ENCODE peak calls at places on chromosomes 11 and 22, in eight cellular contexts. One of them, this sample, is unnamed.

GRCh38 chr11:91104237-91104636 is 881.4 kb upstream of the CHORDC1 start:
- DNase-seq in cardiac muscle cell: no peak
- DNase-seq in Peyer's patch: no peak
- DNase-seq in lung: no peak
- DNase-seq in spleen: no peak
- DNase-seq in fibroblast of lung: peak
- DNase-seq in left ventricle myocardium inferior: no peak
- DNase-seq in cardiac fibroblast: peak
- DNase-seq in this sample: no peak

GRCh38 chr22:19607198-19608113 is 83.2 kb upstream of the CLDN5 start:
- DNase-seq in cardiac muscle cell: no peak
- DNase-seq in spleen: no peak
- DNase-seq in Peyer's patch: peak
- DNase-seq in fibroblast of lung: no peak
- DNase-seq in cardiac fibroblast: peak
- DNase-seq in lung: peak
- DNase-seq in left ventricle myocardium inferior: no peak
- DNase-seq in this sample: no peak

GRCh38 chr11:73213196-73214143 is 4.6 kb upstream of the P2RY2 start:
- DNase-seq in cardiac muscle cell: no peak
- DNase-seq in left ventricle myocardium inferior: no peak
- DNase-seq in Peyer's patch: no peak
- DNase-seq in cardiac fibroblast: no peak
- DNase-seq in spleen: peak
- DNase-seq in lung: no peak
- DNase-seq in fibroblast of lung: no peak
- DNase-seq in this sample: no peak

GRCh38 chr22:32987081-32987631 is 71.0 kb downstream of the SYN3 start:
- DNase-seq in cardiac fibroblast: peak
- DNase-seq in fibroblast of lung: peak
- DNase-seq in left ventricle myocardium inferior: no peak
- DNase-seq in cardiac muscle cell: no peak
- DNase-seq in lung: no peak
- DNase-seq in spleen: no peak
- DNase-seq in Peyer's patch: no peak
- DNase-seq in this sample: no peak

GRCh38 chr11:96486890-96487633 is 97.2 kb downstream of the JRKL start:
- DNase-seq in lung: peak
- DNase-seq in cardiac fibroblast: peak
- DNase-seq in cardiac muscle cell: peak
- DNase-seq in Peyer's patch: no peak
- DNase-seq in left ventricle myocardium inferior: no peak
- DNase-seq in fibroblast of lung: peak
- DNase-seq in spleen: no peak
- DNase-seq in this sample: no peak

GRCh38 chr11:45470151-45471001 is 184.2 kb upstream of the SYT13 start:
- DNase-seq in fibroblast of lung: peak
- DNase-seq in cardiac fibroblast: peak
- DNase-seq in left ventricle myocardium inferior: peak
- DNase-seq in lung: no peak
- DNase-seq in cardiac muscle cell: no peak
- DNase-seq in spleen: peak
- DNase-seq in Peyer's patch: no peak
- DNase-seq in this sample: no peak

GRCh38 chr11:68146704-68147474 is 25.7 kb upstream of the CHKA start:
- DNase-seq in cardiac muscle cell: peak
- DNase-seq in fibroblast of lung: peak
- DNase-seq in Peyer's patch: no peak
- DNase-seq in cardiac fibroblast: peak
- DNase-seq in spleen: no peak
- DNase-seq in lung: peak
- DNase-seq in left ventricle myocardium inferior: no peak
- DNase-seq in this sample: no peak

GRCh38 chr11:58616594-58616993 is 5.9 kb upstream of the CNTF start:
- DNase-seq in spleen: no peak
- DNase-seq in fibroblast of lung: peak
- DNase-seq in cardiac fibroblast: peak
- DNase-seq in cardiac muscle cell: no peak
- DNase-seq in lung: no peak
- DNase-seq in left ventricle myocardium inferior: peak
- DNase-seq in Peyer's patch: no peak
- DNase-seq in this sample: no peak

GRCh38 chr22:25077964-25078363 is 121.7 kb upstream of the CRYBB3 start:
- DNase-seq in cardiac fibroblast: no peak
- DNase-seq in lung: no peak
- DNase-seq in cardiac muscle cell: no peak
- DNase-seq in left ventricle myocardium inferior: no peak
- DNase-seq in Peyer's patch: no peak
- DNase-seq in fibroblast of lung: no peak
- DNase-seq in spleen: no peak
- DNase-seq in this sample: no peak

GRCh38 chr22:36853407-36854099 is 7.3 kb upstream of the NCF4 start:
- DNase-seq in Peyer's patch: peak
- DNase-seq in lung: peak
- DNase-seq in spleen: peak
- DNase-seq in cardiac fibroblast: peak
- DNase-seq in left ventricle myocardium inferior: peak
- DNase-seq in cardiac muscle cell: peak
- DNase-seq in fibroblast of lung: peak
- DNase-seq in this sample: peak

GRCh38 chr11:13289081-13289480 is 11.5 kb downstream of the BMAL1 start:
- DNase-seq in fibroblast of lung: peak
- DNase-seq in spleen: no peak
- DNase-seq in cardiac fibroblast: peak
- DNase-seq in lung: no peak
- DNase-seq in left ventricle myocardium inferior: no peak
- DNase-seq in cardiac muscle cell: peak
- DNase-seq in Peyer's patch: no peak
- DNase-seq in this sample: no peak

GRCh38 chr11:78163828-78164227 is 24.4 kb upstream of the ALG8 start:
- DNase-seq in left ventricle myocardium inferior: no peak
- DNase-seq in fibroblast of lung: no peak
- DNase-seq in Peyer's patch: no peak
- DNase-seq in lung: no peak
- DNase-seq in spleen: no peak
- DNase-seq in cardiac muscle cell: no peak
- DNase-seq in cardiac fibroblast: no peak
- DNase-seq in this sample: no peak

GRCh38 chr22:19082101-19082500 is 40.1 kb downstream of the DGCR2 start:
- DNase-seq in spleen: no peak
- DNase-seq in left ventricle myocardium inferior: no peak
- DNase-seq in Peyer's patch: no peak
- DNase-seq in fibroblast of lung: no peak
- DNase-seq in lung: no peak
- DNase-seq in cardiac muscle cell: no peak
- DNase-seq in cardiac fibroblast: no peak
- DNase-seq in this sample: no peak

GRCh38 chr11:24687748-24688147 is 190.9 kb downstream of the LUZP2 start:
- DNase-seq in lung: no peak
- DNase-seq in Peyer's patch: no peak
- DNase-seq in cardiac fibroblast: no peak
- DNase-seq in left ventricle myocardium inferior: no peak
- DNase-seq in spleen: no peak
- DNase-seq in cardiac muscle cell: no peak
- DNase-seq in fibroblast of lung: no peak
- DNase-seq in this sample: no peak

GRCh38 chr11:128691802-128692749 is 1.8 kb upstream of the FLI1 start:
- DNase-seq in cardiac fibroblast: no peak
- DNase-seq in fibroblast of lung: no peak
- DNase-seq in left ventricle myocardium inferior: no peak
- DNase-seq in Peyer's patch: no peak
- DNase-seq in spleen: peak
- DNase-seq in cardiac muscle cell: no peak
- DNase-seq in lung: no peak
- DNase-seq in this sample: no peak

GRCh38 chr11:43217856-43218255 is 93.9 kb upstream of the API5 start:
- DNase-seq in spleen: no peak
- DNase-seq in lung: no peak
- DNase-seq in cardiac muscle cell: no peak
- DNase-seq in left ventricle myocardium inferior: no peak
- DNase-seq in fibroblast of lung: no peak
- DNase-seq in cardiac fibroblast: no peak
- DNase-seq in Peyer's patch: no peak
- DNase-seq in this sample: no peak

GRCh38 chr11:47183031-47183856 is 3.0 kb downstream of the PACSIN3 start:
- DNase-seq in cardiac fibroblast: no peak
- DNase-seq in lung: no peak
- DNase-seq in spleen: no peak
- DNase-seq in cardiac muscle cell: no peak
- DNase-seq in left ventricle myocardium inferior: peak
- DNase-seq in fibroblast of lung: no peak
- DNase-seq in Peyer's patch: no peak
- DNase-seq in this sample: no peak

GRCh38 chr11:66745356-66746235 is 16.6 kb upstream of the SPTBN2 start:
- DNase-seq in fibroblast of lung: no peak
- DNase-seq in spleen: peak
- DNase-seq in cardiac fibroblast: no peak
- DNase-seq in left ventricle myocardium inferior: no peak
- DNase-seq in lung: peak
- DNase-seq in Peyer's patch: peak
- DNase-seq in cardiac muscle cell: no peak
- DNase-seq in this sample: no peak

GRCh38 chr11:12526789-12527188 is 147.4 kb upstream of the TEAD1 start:
- DNase-seq in Peyer's patch: no peak
- DNase-seq in cardiac muscle cell: no peak
- DNase-seq in lung: no peak
- DNase-seq in spleen: no peak
- DNase-seq in left ventricle myocardium inferior: no peak
- DNase-seq in fibroblast of lung: peak
- DNase-seq in cardiac fibroblast: peak
- DNase-seq in this sample: no peak

GRCh38 chr11:125282596-125282914 is 118.0 kb downstream of the PKNOX2 start:
- DNase-seq in cardiac fibroblast: no peak
- DNase-seq in spleen: no peak
- DNase-seq in left ventricle myocardium inferior: no peak
- DNase-seq in Peyer's patch: no peak
- DNase-seq in fibroblast of lung: no peak
- DNase-seq in cardiac muscle cell: no peak
- DNase-seq in lung: no peak
- DNase-seq in this sample: no peak

DNA sequence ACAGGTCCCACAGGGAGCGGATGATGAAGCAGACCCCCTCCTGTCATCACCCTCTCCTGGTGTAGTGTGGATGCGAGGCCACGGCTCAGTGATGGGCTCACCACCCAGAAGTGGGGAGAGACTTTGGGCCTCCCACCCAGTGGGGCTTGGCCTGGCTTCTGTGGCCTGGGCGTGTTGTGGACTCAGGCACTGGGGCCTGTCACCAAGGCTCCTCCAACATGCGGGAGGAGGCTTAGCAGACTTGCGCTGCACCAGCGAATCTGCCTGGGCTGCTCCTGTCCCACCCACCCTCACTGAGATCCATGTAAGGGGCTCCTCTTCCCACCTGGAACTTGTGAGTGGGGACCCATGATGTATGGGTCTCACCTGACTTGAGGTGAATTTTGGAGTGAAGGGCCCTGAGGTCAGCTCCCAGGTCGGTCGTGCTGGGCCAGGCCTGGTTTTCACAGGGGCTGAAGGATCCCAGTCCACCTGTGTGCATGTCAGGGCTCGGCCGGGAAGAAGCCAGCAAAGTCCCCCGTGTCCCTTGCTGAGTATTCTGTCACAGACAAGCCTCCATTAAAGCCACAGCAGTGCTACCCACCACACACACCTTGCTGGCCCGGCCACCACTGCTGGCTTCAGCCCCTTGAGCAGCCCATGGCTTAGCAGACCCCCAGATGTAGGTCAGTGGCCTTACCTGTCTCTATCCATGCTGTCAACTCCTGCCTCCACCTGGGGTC is 4.2 kb downstream of the THAP7 start:
- DNase-seq in Peyer's patch: no peak
- DNase-seq in fibroblast of lung: no peak
- DNase-seq in lung: no peak
- DNase-seq in cardiac muscle cell: no peak
- DNase-seq in spleen: no peak
- DNase-seq in cardiac fibroblast: no peak
- DNase-seq in left ventricle myocardium inferior: no peak
- DNase-seq in this sample: no peak
- TF ChIP-seq CTCF in Peyer's patch: no peak
- TF ChIP-seq CTCF in fibroblast of lung: no peak
- TF ChIP-seq CTCF in lung: no peak
- TF ChIP-seq CTCF in cardiac muscle cell: no peak
- TF ChIP-seq CTCF in spleen: no peak
- TF ChIP-seq CTCF in cardiac fibroblast: no peak
- TF ChIP-seq CTCF in left ventricle myocardium inferior: no peak
- TF ChIP-seq CTCF in this sample: no peak

GRCh38 chr11:64225608-64226506 is at the start of the genes NUDT22 and TRPT1:
- DNase-seq in cardiac muscle cell: peak
- DNase-seq in fibroblast of lung: peak
- DNase-seq in left ventricle myocardium inferior: peak
- DNase-seq in lung: peak
- DNase-seq in Peyer's patch: peak
- DNase-seq in cardiac fibroblast: peak
- DNase-seq in spleen: peak
- DNase-seq in this sample: peak
- TF ChIP-seq CTCF in cardiac muscle cell: peak
- TF ChIP-seq CTCF in fibroblast of lung: peak
- TF ChIP-seq CTCF in left ventricle myocardium inferior: peak
- TF ChIP-seq CTCF in lung: no peak
- TF ChIP-seq CTCF in Peyer's patch: no peak
- TF ChIP-seq CTCF in cardiac fibroblast: peak
- TF ChIP-seq CTCF in spleen: peak
- TF ChIP-seq CTCF in this sample: peak

DNA sequence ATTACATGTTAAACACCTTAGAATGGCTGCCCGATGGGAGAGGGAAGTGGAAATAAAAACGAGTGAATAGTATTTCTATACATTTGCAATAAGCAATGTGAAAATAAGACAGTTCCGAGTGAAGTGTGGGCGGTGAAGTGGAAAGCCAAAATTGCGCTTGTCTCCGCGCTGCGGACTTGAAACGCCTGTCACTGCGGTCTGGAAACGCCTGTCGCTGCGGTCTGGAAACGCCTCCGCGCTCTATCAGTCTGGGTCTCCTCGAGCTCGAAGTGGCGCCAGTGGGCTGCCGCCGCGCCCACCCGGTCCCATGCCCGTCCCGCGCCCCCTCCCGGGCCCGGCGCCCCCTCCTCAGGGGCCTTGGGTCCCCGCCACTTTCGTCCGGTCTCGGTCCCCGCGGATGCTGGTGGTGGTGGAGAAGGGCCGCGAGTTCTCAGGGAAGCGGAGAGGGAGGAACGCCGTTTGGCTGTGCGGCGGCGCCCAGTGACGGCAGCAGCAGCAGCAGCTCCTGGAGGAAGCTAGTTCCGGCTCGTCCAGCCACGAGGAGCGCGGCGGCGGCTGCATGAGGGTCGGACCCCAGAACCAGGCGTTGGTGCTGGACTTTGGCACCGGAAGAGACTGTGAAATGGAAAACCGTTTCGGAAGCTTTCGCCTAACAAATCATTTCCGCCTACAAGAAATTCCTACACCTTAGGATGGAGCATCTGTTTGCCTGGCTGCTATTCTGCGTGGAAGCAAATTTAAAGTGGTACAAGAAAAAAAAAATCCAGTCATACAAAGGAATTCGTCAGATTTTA is 1.8 kb downstream of the NCR3LG1 start:
- DNase-seq in cardiac muscle cell: peak
- DNase-seq in Peyer's patch: peak
- DNase-seq in fibroblast of lung: peak
- DNase-seq in cardiac fibroblast: peak
- DNase-seq in lung: peak
- DNase-seq in left ventricle myocardium inferior: peak
- DNase-seq in spleen: peak
- DNase-seq in this sample: peak
- TF ChIP-seq CTCF in cardiac muscle cell: no peak
- TF ChIP-seq CTCF in Peyer's patch: no peak
- TF ChIP-seq CTCF in fibroblast of lung: no peak
- TF ChIP-seq CTCF in cardiac fibroblast: no peak
- TF ChIP-seq CTCF in lung: no peak
- TF ChIP-seq CTCF in left ventricle myocardium inferior: no peak
- TF ChIP-seq CTCF in spleen: no peak
- TF ChIP-seq CTCF in this sample: no peak

GRCh38 chr22:23533328-23533762 is 46.7 kb downstream of the IGLL1 start:
- DNase-seq in cardiac muscle cell: peak
- DNase-seq in lung: no peak
- DNase-seq in left ventricle myocardium inferior: no peak
- DNase-seq in Peyer's patch: no peak
- DNase-seq in spleen: peak
- DNase-seq in cardiac fibroblast: no peak
- DNase-seq in fibroblast of lung: no peak
- DNase-seq in this sample: no peak
- TF ChIP-seq CTCF in cardiac muscle cell: peak
- TF ChIP-seq CTCF in lung: no peak
- TF ChIP-seq CTCF in left ventricle myocardium inferior: peak
- TF ChIP-seq CTCF in Peyer's patch: peak
- TF ChIP-seq CTCF in spleen: peak
- TF ChIP-seq CTCF in cardiac fibroblast: peak
- TF ChIP-seq CTCF in fibroblast of lung: peak
- TF ChIP-seq CTCF in this sample: peak

This sample was measured in natural killer cell.